ENCODE peak calls at places on chromosomes 7 and 10, in eight cellular contexts. X, G, C, T, J, D, A and Q are unnamed samples.

GRCh38 chr7:105860793-105861192 is 15.6 kb downstream of the ATXN7L1 start:
- DNase-seq in C (no peak), J (no peak), T (no peak), X (no peak), A (no peak), G (no peak), D (no peak), Q (no peak)

GRCh38 chr7:139111147-139111546 is 1.6 kb upstream of the ZC3HAV1 start:
- DNase-seq in C (no peak), A (no peak), D (no peak), G (no peak), X (no peak), J (no peak), T (no peak), Q (no peak)

GRCh38 chr10:69645296-69645665 is 15.2 kb downstream of the FAM241B start:
- DNase-seq in T (no peak), C (no peak), G (no peak), A (no peak), X (no peak), D (no peak), J (no peak), Q (no peak)

GRCh38 chr7:98056580-98056979 is 50.1 kb upstream of the LMTK2 start:
- DNase-seq in C (no peak), A (no peak), T (no peak), X (no peak), J (no peak), G (no peak), D (no peak), Q (no peak)

GRCh38 chr10:116183733-116184447 is 89.1 kb downstream of the GFRA1 start:
- DNase-seq in A (peak), J (no peak), T (no peak), C (no peak), G (no peak), D (no peak), X (no peak), Q (no peak)

GRCh38 chr10:33095867-33096479 is 137.9 kb upstream of the ITGB1 start:
- DNase-seq in J (no peak), A (no peak), C (no peak), T (no peak), X (no peak), G (no peak), D (no peak), Q (no peak)

GRCh38 chr10:116763440-116763839 is 21.1 kb upstream of the HSPA12A start:
- DNase-seq in C (no peak), G (no peak), T (no peak), X (no peak), A (no peak), J (no peak), D (no peak), Q (no peak)

GRCh38 chr10:53918755-53919154 is 882.3 kb downstream of the PCDH15 start:
- DNase-seq in C (no peak), D (no peak), X (no peak), G (no peak), J (no peak), A (no peak), T (no peak), Q (no peak)

GRCh38 chr10:79019441-79019840 is 49.3 kb upstream of the ZMIZ1 start:
- DNase-seq in A (no peak), G (no peak), D (no peak), X (peak), T (peak), C (no peak), J (no peak), Q (no peak)

GRCh38 chr10:77756319-77757232 is 119.0 kb upstream of the KCNMA1 start:
- DNase-seq in D (no peak), C (no peak), X (no peak), J (peak), A (peak), T (no peak), G (no peak), Q (peak)

GRCh38 chr10:95395947-95396449 is 105.2 kb upstream of the PDLIM1 start:
- DNase-seq in G (no peak), T (no peak), X (peak), C (no peak), D (no peak), J (no peak), A (no peak), Q (no peak)